ENCODE peak calls at places on chromosomes 11 and 22, in five cellular contexts. G, Q, H, F and X are unnamed samples.

GRCh38 chr11:10640308-10640707 is 53.2 kb downstream of the IRAG1 start:
- DNase-seq in Q (no peak), G (no peak), F (no peak), H (no peak), X (peak)

GRCh38 chr22:43996170-43996980 is 27.7 kb upstream of the PARVB start:
- DNase-seq in H (no peak), F (no peak), G (peak), Q (no peak), X (no peak)

GRCh38 chr11:2703487-2704141 is 3.8 kb upstream of the KCNQ1OT1 start:
- DNase-seq in Q (no peak), F (no peak), H (no peak), G (no peak), X (peak)

GRCh38 chr22:20238567-20239062 is 29.5 kb downstream of the RTN4R start:
- DNase-seq in G (peak), H (peak), F (peak), Q (peak), X (peak)

GRCh38 chr11:1921576-1922141 is 2.2 kb downstream of the TNNT3 start:
- DNase-seq in H (no peak), Q (no peak), F (no peak), G (no peak), X (no peak)

GRCh38 chr11:47400813-47401279 is 7.5 kb upstream of the SLC39A13 start:
- DNase-seq in G (no peak), Q (no peak), F (no peak), H (no peak), X (peak)

GRCh38 chr11:67120456-67120855 is 1.4 kb downstream of the KDM2A start:
- DNase-seq in H (no peak), G (peak), F (no peak), Q (no peak), X (no peak)

GRCh38 chr11:57325735-57326048 is 940 bp upstream of the TNKS1BP1 start:
- DNase-seq in G (peak), F (no peak), Q (no peak), H (no peak), X (no peak)

GRCh38 chr11:34335331-34335730 is 22.5 kb downstream of the ABTB2 start:
- DNase-seq in H (no peak), G (no peak), Q (no peak), F (no peak), X (no peak)

GRCh38 chr11:59078435-59078834 is 7.7 kb upstream of the GLYATL1B start:
- DNase-seq in Q (no peak), G (no peak), H (no peak), F (no peak), X (no peak)

GRCh38 chr11:3234846-3235245 is 2.6 kb upstream of the MRGPRE start:
- DNase-seq in G (no peak), Q (no peak), F (no peak), H (no peak), X (no peak)

GRCh38 chr11:104531075-104531474 is 367.1 kb upstream of the PDGFD start:
- DNase-seq in Q (peak), F (no peak), G (peak), H (peak), X (peak)

GRCh38 chr22:39820266-39820665 is 73.3 kb downstream of the ENTHD1 start:
- DNase-seq in Q (no peak), F (peak), G (peak), H (no peak), X (no peak)

GRCh38 chr11:116415095-116415494 is 357.7 kb downstream of the BUD13 start:
- DNase-seq in H (no peak), Q (no peak), F (no peak), G (no peak), X (no peak)

GRCh38 chr22:42581762-42582716 is 28.3 kb downstream of the SERHL2 start:
- DNase-seq in F (peak), Q (peak), G (peak), H (peak), X (peak)

GRCh38 chr11:58622344-58622743 is at the start of gene CNTF:
- DNase-seq in Q (no peak), H (no peak), G (no peak), F (no peak), X (no peak)

GRCh38 chr11:105867742-105868141 is 154.3 kb downstream of the MSANTD4 start:
- DNase-seq in F (no peak), H (no peak), Q (no peak), G (no peak), X (no peak)

GRCh38 chr22:37806409-37807338 is 1.1 kb upstream of the GCAT start:
- DNase-seq in H (no peak), G (peak), Q (peak), F (no peak), X (peak)
- TF ChIP-seq MAX in H (no peak), G (no peak), Q (no peak), F (no peak), X (no peak)

DNA sequence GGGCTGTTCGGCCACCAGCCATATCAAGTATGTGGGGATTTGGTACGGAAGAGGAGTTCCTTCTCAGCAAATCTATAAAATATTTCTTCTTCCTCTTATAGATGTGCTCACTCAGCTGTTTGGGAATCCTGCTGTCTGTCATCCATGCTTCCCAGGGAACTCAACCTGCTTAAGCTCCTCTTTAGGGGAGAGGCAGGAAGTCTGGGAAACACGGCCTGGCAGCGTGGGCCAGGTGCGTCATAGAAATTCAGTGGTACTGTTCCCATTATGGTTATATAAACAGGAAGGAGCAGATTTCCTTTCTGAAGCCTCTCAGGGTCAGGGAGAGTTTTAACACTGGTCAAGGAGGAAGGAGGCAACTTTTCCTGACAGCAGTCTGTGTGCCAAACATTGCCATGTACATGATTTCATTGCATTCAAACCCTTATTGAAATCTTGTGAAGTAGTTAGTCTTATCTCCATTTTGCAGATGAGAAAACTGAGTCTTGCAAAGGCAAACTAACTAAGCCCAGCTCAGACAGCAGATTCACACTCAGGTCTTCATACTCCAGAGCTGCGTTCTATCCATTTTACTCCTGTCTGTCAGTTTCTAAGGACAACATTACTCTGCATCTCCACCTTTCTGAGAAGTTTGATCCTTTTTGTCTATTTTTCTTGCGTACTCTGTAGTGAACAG is 35.4 kb upstream of the AMOTL1 start:
- DNase-seq in Q (no peak), F (no peak), H (no peak), G (peak), X (no peak)
- TF ChIP-seq CTCF in Q (no peak), F (no peak), H (no peak), G (no peak), X (no peak)

GRCh38 chr11:44583353-44583669 is 17.8 kb downstream of the CD82 start:
- DNase-seq in G (no peak), Q (no peak), F (no peak), H (no peak), X (no peak)
- TF ChIP-seq POLR2A in G (no peak), Q (no peak), F (no peak), H (no peak), X (no peak)

DNA sequence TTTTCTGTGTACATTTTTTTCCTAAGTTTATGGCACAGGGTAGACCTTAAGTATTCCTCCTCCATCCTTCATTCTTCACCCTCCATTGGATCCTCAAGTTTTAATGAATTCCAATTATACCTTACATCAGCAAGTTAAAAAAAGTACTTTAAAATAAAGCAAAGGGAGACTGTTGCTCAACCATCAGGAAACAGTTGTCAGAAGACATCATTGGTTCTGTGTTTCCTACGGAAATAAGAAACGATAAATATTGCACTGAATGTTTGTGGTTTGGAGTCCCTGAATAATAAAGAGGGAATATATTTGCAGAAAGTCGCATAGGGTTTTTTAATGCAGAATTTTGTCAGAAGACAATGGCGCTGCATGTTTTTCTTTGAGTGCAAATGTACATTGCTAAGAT is 28.1 kb upstream of the LDHA start:
- DNase-seq in H (no peak), F (no peak), Q (no peak), G (no peak), X (no peak)
- TF ChIP-seq MAX in H (no peak), F (no peak), Q (no peak), G (no peak), X (no peak)

GRCh38 chr22:27307545-27308279 is 493.8 kb downstream of the MN1 start:
- DNase-seq in F (no peak), Q (no peak), G (no peak), H (no peak), X (no peak)
- TF ChIP-seq CTCF in F (no peak), Q (no peak), G (no peak), H (no peak), X (no peak)

DNA sequence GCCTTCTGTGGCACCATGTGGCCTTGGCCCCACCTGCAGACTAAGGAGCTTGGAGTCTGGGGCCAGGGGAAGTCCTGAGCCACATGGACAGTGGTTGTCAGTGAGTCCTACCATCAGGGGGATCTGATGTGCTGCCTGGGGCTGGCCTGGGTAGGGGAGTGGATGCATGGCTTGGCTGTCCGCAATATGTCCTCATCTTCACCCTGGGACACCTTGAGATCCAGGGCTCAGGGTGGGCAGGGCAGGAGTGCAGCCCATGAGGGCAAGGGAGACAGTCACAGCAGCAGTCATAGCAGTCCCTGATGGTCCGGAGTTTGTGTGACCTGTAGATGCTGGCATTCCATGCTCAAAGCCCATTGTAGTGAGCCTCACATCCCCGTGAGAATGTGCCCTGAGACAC is 256.8 kb upstream of the B3GAT1 start:
- DNase-seq in Q (no peak), H (no peak), G (no peak), F (no peak), X (no peak)
- TF ChIP-seq POLR2A in Q (no peak), H (no peak), G (no peak), F (no peak), X (no peak)

DNA sequence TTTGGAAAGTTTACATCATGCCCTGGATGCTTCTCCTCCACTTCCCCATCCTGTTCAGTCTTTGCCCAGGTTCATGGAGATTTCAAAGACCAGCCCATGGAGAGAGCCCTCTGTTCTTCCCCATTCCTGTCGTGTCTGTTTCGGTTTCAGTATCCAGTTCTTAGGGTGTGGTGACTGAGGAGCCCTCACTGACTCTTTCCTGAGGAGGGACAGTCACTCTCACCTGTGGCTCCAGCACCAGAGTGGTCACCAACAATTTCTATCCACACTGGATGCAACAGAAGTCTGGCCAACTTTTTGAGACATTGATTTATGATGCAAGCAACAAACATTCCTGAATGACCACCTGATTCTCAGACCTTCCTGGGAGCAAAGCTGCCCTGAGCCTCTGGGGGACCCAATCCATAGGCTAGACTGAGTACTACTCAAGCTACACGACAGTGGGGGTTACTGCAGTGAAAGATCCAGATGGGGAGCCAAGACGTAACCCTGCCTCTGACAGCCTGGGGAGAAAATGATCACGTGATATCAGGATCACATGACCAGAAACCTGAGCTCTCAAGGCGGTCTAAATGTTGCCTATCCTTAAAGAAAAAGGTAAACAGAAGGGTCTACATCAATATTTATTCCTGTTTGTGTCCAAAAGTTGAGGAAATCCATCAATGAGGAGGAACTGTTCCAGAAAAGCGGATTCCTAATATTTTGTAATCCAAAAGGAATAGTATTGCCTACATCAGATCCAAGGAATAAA is 76.2 kb upstream of the VPREB1 start:
- DNase-seq in H (no peak), G (no peak), Q (peak), F (peak), X (peak)
- TF ChIP-seq MAX in H (no peak), G (no peak), Q (no peak), F (peak), X (no peak)